ENCODE peak calls at places on chromosome 17, in five cellular contexts. N is GM12878, G is colonic mucosa, B is mesendoderm, R is DND-41. Q is an unnamed sample.
A peak's percentile ranks its signal among the peaks of the same experiment; 100 is the strongest.

GRCh38 chr17:82277851-82278250 is 4.4 kb upstream of the CSNK1D start:
- DNase-seq in N (no peak), G (no peak), B (no peak), R (no peak), Q (no peak)

GRCh38 chr17:67050476-67051154 is 6.3 kb downstream of the CACNG1 start:
- DNase-seq in N (no peak), G (no peak), B (no peak), R (no peak), Q (no peak)

GRCh38 chr17:47401100-47401499 is 77.3 kb downstream of the EFCAB13 start:
- DNase-seq in N (no peak), G (no peak), B (no peak), R (no peak), Q (no peak)

GRCh38 chr17:30990458-30990857 is 19.6 kb downstream of the RNF135 start:
- DNase-seq in N (no peak), G (no peak), B (no peak), R (no peak), Q (no peak)

GRCh38 chr17:33464669-33465275 is 171.7 kb upstream of the ASIC2 start:
- DNase-seq in N (no peak), G (no peak), B (peak; percentile 57), R (no peak), Q (no peak)

GRCh38 chr17:65092262-65092661 is 35.7 kb upstream of the GNA13 start:
- DNase-seq in N (no peak), G (no peak), B (peak; percentile 27), R (no peak), Q (no peak)

GRCh38 chr17:55348749-55349354 is 72.8 kb downstream of the MMD start:
- DNase-seq in N (no peak), G (peak; percentile 46), B (peak; percentile 50), R (peak; percentile 60), Q (peak; percentile 30)

GRCh38 chr17:75008373-75008772 is 4.1 kb upstream of the MRPL58 start:
- DNase-seq in N (no peak), G (no peak), B (no peak), R (no peak), Q (peak; percentile 50)

GRCh38 chr17:79399610-79400144 is 211.2 kb downstream of the RBFOX3 start:
- DNase-seq in N (no peak), G (no peak), B (no peak), R (no peak), Q (no peak)

GRCh38 chr17:78979780-78980623 is at the start of gene LGALS3BP:
- DNase-seq in N (no peak), G (peak; percentile 91), B (peak; percentile 70), R (peak; percentile 81), Q (peak; percentile 62)

GRCh38 chr17:64225410-64225809 is 37.6 kb downstream of the TEX2 start:
- DNase-seq in N (no peak), G (no peak), B (no peak), R (no peak), Q (no peak)

GRCh38 chr17:16652847-16653366 is 743 bp downstream of the ZNF624 start:
- DNase-seq in N (no peak), G (no peak), B (peak; percentile 9), R (no peak), Q (no peak)

GRCh38 chr17:30173649-30174048 is 57.0 kb downstream of the NSRP1 start:
- DNase-seq in N (peak; percentile 68), G (no peak), B (no peak), R (no peak), Q (no peak)

GRCh38 chr17:74354123-74354522 is 7.5 kb downstream of the BTBD17 start:
- DNase-seq in N (no peak), G (peak; percentile 58), B (peak; percentile 84), R (peak; percentile 35), Q (no peak)

GRCh38 chr17:20278805-20279204 is 188.5 kb downstream of the LGALS9B start:
- DNase-seq in N (no peak), G (no peak), B (peak; percentile 25), R (no peak), Q (no peak)

GRCh38 chr17:42459983-42460300 is 1.3 kb downstream of the ATP6V0A1 start:
- DNase-seq in N (no peak), G (no peak), B (peak; percentile 13), R (peak; percentile 18), Q (peak; percentile 69)

GRCh38 chr17:9905902-9906301 is 831 bp upstream of the RCVRN start:
- DNase-seq in N (no peak), G (no peak), B (peak; percentile 52), R (peak; percentile 48), Q (peak; percentile 30)

GRCh38 chr17:35981908-35982330 is 622 bp upstream of the CCL16 start:
- DNase-seq in N (no peak), G (no peak), B (peak; percentile 8), R (no peak), Q (no peak)

GRCh38 chr17:33052856-33053255 is 61.2 kb downstream of the SPACA3 start:
- DNase-seq in N (no peak), G (no peak), B (no peak), R (no peak), Q (no peak)

GRCh38 chr17:66508896-66509843 is 206.8 kb downstream of the PRKCA start:
- DNase-seq in N (no peak), G (peak; percentile 90), B (no peak), R (no peak), Q (no peak)

GRCh38 chr17:62627904-62628603 is 584 bp downstream of the MRC2 start:
- DNase-seq in N (no peak), G (peak; percentile 39), B (peak; percentile 53), R (peak; percentile 73), Q (peak; percentile 40)

GRCh38 chr17:43360376-43360738 is 38.4 kb upstream of the ARL4D start:
- DNase-seq in N (no peak), G (peak; percentile 39), B (no peak), R (peak; percentile 72), Q (peak; percentile 88)

GRCh38 chr17:79298801-79299200 is 224.2 kb downstream of the ENGASE start:
- DNase-seq in N (no peak), G (no peak), B (no peak), R (no peak), Q (no peak)

GRCh38 chr17:9818760-9819159 is 3.1 kb downstream of the GSG1L2 start:
- DNase-seq in N (no peak), G (no peak), B (no peak), R (no peak), Q (no peak)

GRCh38 chr17:17736205-17737183 is 55.2 kb downstream of the RAI1 start:
- DNase-seq in N (no peak), G (no peak), B (no peak), R (no peak), Q (no peak)

GRCh38 chr17:4937553-4937952 is 2.3 kb downstream of the SLC25A11 start:
- DNase-seq in N (no peak), G (no peak), B (no peak), R (no peak), Q (no peak)

GRCh38 chr17:4939554-4939803 is 367 bp downstream of the SLC25A11 start:
- DNase-seq in N (no peak), G (no peak), B (no peak), R (no peak), Q (no peak)

GRCh38 chr17:4938670-4939553 is 934 bp downstream of the SLC25A11 start:
- DNase-seq in N (no peak), G (no peak), B (no peak), R (no peak), Q (no peak)

GRCh38 chr17:4936436-4936835 is 3.4 kb downstream of the SLC25A11 start:
- DNase-seq in N (no peak), G (no peak), B (no peak), R (no peak), Q (no peak)

DNA sequence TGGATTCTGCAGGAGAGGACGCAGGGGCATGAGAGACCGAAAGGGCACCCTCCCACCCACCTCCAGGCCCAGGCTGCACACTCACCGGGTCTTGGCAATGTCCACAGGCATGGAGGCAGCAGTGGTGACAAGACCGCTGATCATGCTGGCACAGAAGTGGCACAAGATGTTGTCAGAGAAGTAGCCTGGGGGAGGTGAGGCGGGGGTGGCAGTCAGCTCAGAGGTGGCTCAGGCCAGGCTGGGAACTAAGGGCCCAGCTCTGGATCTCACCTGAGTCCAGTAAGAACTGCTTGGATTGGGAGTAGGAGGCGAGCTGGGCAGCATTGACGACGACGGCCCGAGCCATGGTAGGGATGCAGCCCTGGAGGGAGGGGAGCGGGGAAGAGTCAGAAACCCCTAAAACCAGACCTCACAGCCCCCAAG is 1.8 kb downstream of the SLC25A11 start:
- DNase-seq in N (no peak), G (no peak), B (no peak), R (no peak), Q (no peak)
- H3K4me3 ChIP-seq in N (peak overlapping the region; percentile 92), G (no peak overlapping the region), B (no peak overlapping the region), R (no peak overlapping the region), Q (no peak overlapping the region)

GRCh38 chr17:27539152-27539551 is 82.9 kb downstream of the KSR1 start:
- DNase-seq in N (no peak), G (no peak), B (no peak), R (no peak), Q (no peak)

GRCh38 chr17:27539794-27540193 is 83.5 kb downstream of the KSR1 start:
- DNase-seq in N (no peak), G (no peak), B (no peak), R (no peak), Q (no peak)

GRCh38 chr17:27541326-27542023 is 85.2 kb downstream of the KSR1 start:
- DNase-seq in N (no peak), G (no peak), B (no peak), R (no peak), Q (no peak)

GRCh38 chr17:27538156-27538955 is 82.1 kb downstream of the KSR1 start:
- DNase-seq in N (no peak), G (no peak), B (peak; percentile 18), R (no peak), Q (no peak)

GRCh38 chr17:27540300-27541105 is 84.3 kb downstream of the KSR1 start:
- DNase-seq in N (no peak), G (peak; percentile 75), B (no peak), R (no peak), Q (no peak)
- H3K4me3 ChIP-seq in N (no peak overlapping the region), G (no peak overlapping the region), B (no peak overlapping the region), R (no peak overlapping the region), Q (no peak overlapping the region)

GRCh38 chr17:2723997-2724782 is 12.6 kb upstream of the CLUH start:
- DNase-seq in N (no peak), G (peak; percentile 74), B (peak; percentile 94), R (no peak), Q (no peak)
- H3K4me3 ChIP-seq in N (no peak overlapping the region), G (peak overlapping the region; percentile 33), B (no peak overlapping the region), R (no peak overlapping the region), Q (no peak overlapping the region)

GRCh38 chr17:80622170-80622466 is 77.5 kb downstream of the RPTOR start:
- DNase-seq in N (no peak), G (no peak), B (no peak), R (peak; percentile 47), Q (peak; percentile 48)
- H3K4me3 ChIP-seq in N (no peak overlapping the region), G (no peak overlapping the region), B (no peak overlapping the region), R (no peak overlapping the region), Q (peak overlapping the region; percentile 21)

GRCh38 chr17:4588862-4589625 is 4.7 kb downstream of the SMTNL2 start:
- DNase-seq in N (no peak), G (no peak), B (no peak), R (no peak), Q (no peak)
- H3K4me3 ChIP-seq in N (no peak overlapping the region), G (no peak overlapping the region), B (no peak overlapping the region), R (no peak overlapping the region), Q (no peak overlapping the region)

Q was measured in Jurkat, Clone E6-1.